ENCODE peak calls at places on chromosome 20, in four cellular contexts. N, I, L and X are unnamed samples.

GRCh38 chr20:8930691-8931090 is 138.2 kb upstream of the PLCB4 start:
- DNase-seq in L (no peak), I (no peak), N (no peak), X (no peak)

GRCh38 chr20:34526466-34526865 is 10.2 kb downstream of the DYNLRB1 start:
- DNase-seq in L (no peak), N (no peak), I (no peak), X (no peak)

GRCh38 chr20:47024461-47024937 is 129.9 kb downstream of the EYA2 start:
- DNase-seq in I (no peak), L (no peak), N (no peak), X (no peak)

GRCh38 chr20:25103526-25103925 is 21.6 kb upstream of the VSX1 start:
- DNase-seq in N (no peak), L (no peak), I (no peak), X (no peak)

GRCh38 chr20:64232794-64233193 is 22.8 kb upstream of the PCMTD2 start:
- DNase-seq in N (no peak), I (no peak), L (no peak), X (no peak)

GRCh38 chr20:11686900-11687543 is 230.7 kb upstream of the BTBD3 start:
- DNase-seq in N (no peak), I (no peak), L (no peak), X (no peak)

GRCh38 chr20:51529758-51530157 is 12.8 kb downstream of the NFATC2 start:
- DNase-seq in N (no peak), I (no peak), L (no peak), X (no peak)

GRCh38 chr20:13220194-13220856 is 749 bp upstream of the ISM1 start:
- DNase-seq in I (no peak), L (no peak), N (no peak), X (peak)

GRCh38 chr20:2374346-2375125 is 6.2 kb upstream of the TGM6 start:
- DNase-seq in I (no peak), L (no peak), N (no peak), X (no peak)

GRCh38 chr20:58018590-58018989 is 209.9 kb downstream of the ANKRD60 start:
- DNase-seq in L (no peak), I (no peak), N (no peak), X (no peak)
- TF ChIP-seq BHLHE40 in L (no peak), I (no peak), N (no peak), X (no peak)

DNA sequence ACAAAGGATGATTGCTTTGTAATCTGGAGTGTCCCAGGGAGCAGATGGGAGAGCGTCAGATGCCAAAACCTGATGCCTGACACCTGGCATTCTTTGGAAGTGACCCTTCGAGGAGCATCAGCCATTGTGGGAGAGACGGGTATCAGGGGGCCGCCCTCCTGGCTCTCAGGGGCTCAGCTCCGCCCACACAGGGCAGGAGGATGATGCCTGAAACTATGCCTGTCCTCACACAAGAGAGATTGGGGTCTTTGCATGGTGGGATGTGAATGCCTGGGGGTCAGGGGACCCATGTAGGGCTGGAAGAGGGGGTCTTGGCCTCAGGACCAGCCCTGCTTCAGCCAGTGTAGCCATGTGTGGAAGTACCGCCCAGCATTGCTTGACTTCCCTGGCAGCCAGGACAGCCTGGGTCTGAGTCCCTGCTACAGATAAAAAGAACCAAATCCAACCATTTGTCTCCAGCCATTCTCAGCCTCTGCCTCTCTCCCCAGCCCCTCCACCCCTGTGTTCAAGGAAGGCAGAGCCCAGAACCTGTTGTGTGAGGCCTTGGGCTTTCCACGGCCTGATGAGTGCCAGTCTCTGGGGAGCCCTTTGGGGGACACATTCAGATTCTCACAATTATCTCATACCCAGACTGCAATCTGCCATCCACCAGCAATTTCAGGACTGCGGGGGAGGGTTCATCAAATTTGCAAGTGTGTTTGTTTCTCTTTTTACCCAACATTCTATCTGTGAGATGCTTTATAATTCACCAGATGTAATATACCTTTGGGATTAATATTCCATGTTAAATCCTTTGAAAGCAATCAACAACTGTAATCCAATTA is 371.2 kb downstream of the PREX1 start:
- DNase-seq in I (no peak), L (peak), N (no peak), X (no peak)
- TF ChIP-seq FOXK2 in I (no peak), L (no peak), N (no peak), X (no peak)

DNA sequence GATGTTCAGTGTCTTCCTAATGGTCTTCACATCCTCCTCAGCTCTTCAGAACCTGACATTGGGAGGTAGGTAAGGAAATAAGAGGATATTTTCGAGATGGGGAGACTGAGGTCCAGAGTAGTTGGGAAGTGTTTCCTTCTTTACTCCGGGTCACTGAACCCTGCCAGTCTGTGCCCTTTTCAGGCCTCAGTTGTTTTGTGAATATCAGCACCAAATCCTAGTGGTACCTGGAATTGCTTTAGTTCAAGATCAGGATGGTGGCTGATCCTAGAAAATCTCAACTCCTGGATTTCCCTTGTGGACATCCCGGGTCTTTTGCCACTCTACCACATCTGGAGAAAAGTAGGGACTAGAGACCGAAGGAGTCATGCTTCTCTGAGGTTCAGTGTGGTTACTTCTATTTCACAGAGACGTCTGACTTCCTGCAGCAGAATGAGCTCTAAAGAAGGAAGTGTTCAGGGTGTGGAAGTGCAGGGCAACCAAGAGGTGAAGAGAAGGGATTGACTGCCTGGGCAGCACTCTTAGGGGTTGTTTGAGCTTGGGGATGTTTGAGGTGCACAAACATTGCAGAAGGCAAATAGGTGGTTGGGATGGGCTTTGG is 995 bp downstream of the STK4 start:
- DNase-seq in L (no peak), I (no peak), N (peak), X (no peak)
- TF ChIP-seq BHLHE40 in L (no peak), I (no peak), N (no peak), X (no peak)

DNA sequence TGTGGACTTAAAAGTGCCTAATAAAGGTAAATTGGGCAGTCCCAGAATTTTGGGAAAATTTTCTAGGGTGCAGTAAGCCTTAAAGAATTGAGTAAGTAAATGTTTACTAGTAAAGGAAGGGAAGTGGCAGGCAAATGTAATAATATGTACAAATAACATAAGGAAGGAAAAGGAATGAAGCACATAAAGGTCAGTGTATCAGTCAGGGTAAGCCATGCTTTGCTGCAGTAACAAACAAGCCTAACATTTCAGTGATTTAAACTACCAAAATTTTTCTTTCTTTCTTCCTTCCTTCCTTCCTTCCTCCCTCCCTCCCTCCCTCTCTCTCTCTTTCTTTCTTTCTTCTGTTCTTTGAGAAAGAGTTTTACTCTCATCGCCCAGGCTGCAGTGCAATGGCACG is 117.5 kb downstream of the HAO1 start:
- DNase-seq in N (no peak), L (no peak), I (no peak), X (no peak)
- TF ChIP-seq FOXK2 in N (no peak), L (no peak), I (no peak), X (no peak)